ENCODE peak calls at places on chromosomes 4 and X, in six cellular contexts. B, P, J, F, Y and V are unnamed samples.

GRCh38 chrX:15579778-15580747 is 20.7 kb downstream of the ACE2 start:
- DNase-seq in B (peak; percentile 1), P (no peak), J (no peak), F (peak; percentile 4), Y (no peak), V (peak; percentile 74)

GRCh38 chr4:62709618-62710252 is 1509.6 kb downstream of the ADGRL3 start:
- DNase-seq in B (peak; percentile 34), P (no peak), J (peak; percentile 16), F (peak; percentile 0), Y (peak; percentile 9), V (peak; percentile 58)

GRCh38 chr4:6180841-6181631 is 19.3 kb downstream of the JAKMIP1 start:
- DNase-seq in B (no peak), P (no peak), J (no peak), F (no peak), Y (no peak), V (no peak)

GRCh38 chrX:113966791-113967190 is 617.1 kb upstream of the HTR2C start:
- DNase-seq in B (no peak), P (no peak), J (no peak), F (no peak), Y (no peak), V (no peak)

GRCh38 chr4:100060765-100061416 is 110.8 kb upstream of the H2AZ1 start:
- DNase-seq in B (no peak), P (no peak), J (no peak), F (no peak), Y (no peak), V (no peak)

GRCh38 chr4:185573651-185574199 is 38.4 kb upstream of the PDLIM3 start:
- DNase-seq in B (peak; percentile 93), P (peak; percentile 86), J (peak; percentile 36), F (peak; percentile 80), Y (peak; percentile 80), V (peak; percentile 66)

GRCh38 chr4:33193109-33193508 is 2472.9 kb downstream of the PCDH7 start:
- DNase-seq in B (no peak), P (no peak), J (no peak), F (no peak), Y (no peak), V (no peak)

GRCh38 chr4:25861951-25862410 is 807 bp downstream of the SEL1L3 start:
- DNase-seq in B (peak; percentile 58), P (no peak), J (no peak), F (peak; percentile 40), Y (peak; percentile 70), V (peak; percentile 45)

GRCh38 chr4:4888695-4889094 is 29.2 kb downstream of the MSX1 start:
- DNase-seq in B (no peak), P (no peak), J (no peak), F (no peak), Y (no peak), V (no peak)

GRCh38 chrX:120310861-120311631 is at the start of gene TMEM255A:
- DNase-seq in B (no peak), P (peak; percentile 9), J (peak; percentile 47), F (no peak), Y (peak; percentile 21), V (peak; percentile 6)

GRCh38 chrX:150806827-150807226 is 91.6 kb downstream of the CD99L2 start:
- DNase-seq in B (no peak), P (no peak), J (no peak), F (no peak), Y (no peak), V (no peak)

GRCh38 chr4:152193059-152193458 is 342.8 kb downstream of the FBXW7 start:
- DNase-seq in B (no peak), P (no peak), J (no peak), F (no peak), Y (peak; percentile 49), V (peak; percentile 39)

GRCh38 chrX:12210196-12210815 is 72.0 kb downstream of the FRMPD4 start:
- DNase-seq in B (peak; percentile 32), P (no peak), J (no peak), F (peak; percentile 78), Y (peak; percentile 48), V (peak; percentile 47)

GRCh38 chrX:86047174-86047991 is at the start of gene CHM:
- DNase-seq in B (peak; percentile 86), P (peak; percentile 70), J (peak; percentile 77), F (peak; percentile 84), Y (peak; percentile 87), V (peak; percentile 83)

GRCh38 chrX:2489446-2490445 is 11.0 kb downstream of the DHRSX start:
- DNase-seq in B (no peak), P (peak; percentile 3), J (no peak), F (no peak), Y (no peak), V (no peak)

GRCh38 chrX:12758291-12758690 is 32.9 kb upstream of the PRPS2 start:
- DNase-seq in B (no peak), P (no peak), J (no peak), F (no peak), Y (peak; percentile 8), V (no peak)

GRCh38 chr4:20408596-20408995 is 156.9 kb downstream of the SLIT2 start:
- DNase-seq in B (no peak), P (no peak), J (no peak), F (peak; percentile 56), Y (peak; percentile 79), V (peak; percentile 34)

GRCh38 chr4:154722262-154722661 is 21.5 kb upstream of the LRAT start:
- DNase-seq in B (no peak), P (no peak), J (no peak), F (no peak), Y (no peak), V (no peak)

GRCh38 chr4:154731756-154732155 is 12.0 kb upstream of the LRAT start:
- DNase-seq in B (no peak), P (no peak), J (no peak), F (no peak), Y (no peak), V (no peak)

GRCh38 chr4:154732669-154733068 is 11.1 kb upstream of the LRAT start:
- DNase-seq in B (no peak), P (no peak), J (no peak), F (no peak), Y (no peak), V (no peak)

DNA sequence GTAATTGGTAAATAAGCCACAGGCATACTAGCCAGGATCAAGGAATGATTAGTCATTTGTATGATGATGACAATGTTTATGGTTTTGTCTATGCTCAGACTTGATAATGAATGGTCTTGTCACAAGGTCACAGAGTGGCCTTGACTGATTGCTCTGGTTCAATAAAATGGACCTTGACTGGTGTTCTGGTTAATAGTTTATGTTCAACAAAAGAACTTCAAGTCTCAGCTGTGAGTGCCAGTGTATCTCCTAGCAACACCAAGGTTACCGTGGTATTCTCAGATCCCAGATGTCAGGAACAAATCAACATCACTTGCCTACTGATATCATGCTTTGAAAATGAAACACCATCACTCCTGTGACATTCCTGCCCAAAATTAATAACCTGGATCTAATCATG is 16.3 kb upstream of the LRAT start:
- DNase-seq in B (no peak), P (no peak), J (no peak), F (no peak), Y (no peak), V (no peak)
- H3K9me3 ChIP-seq in B (no peaks in the 10 kb centered on the region), P (no peaks in the 10 kb centered on the region), J (no peaks in the 10 kb centered on the region), F (no peaks in the 10 kb centered on the region), Y (no peaks in the 10 kb centered on the region), V (no peaks in the 10 kb centered on the region)

DNA sequence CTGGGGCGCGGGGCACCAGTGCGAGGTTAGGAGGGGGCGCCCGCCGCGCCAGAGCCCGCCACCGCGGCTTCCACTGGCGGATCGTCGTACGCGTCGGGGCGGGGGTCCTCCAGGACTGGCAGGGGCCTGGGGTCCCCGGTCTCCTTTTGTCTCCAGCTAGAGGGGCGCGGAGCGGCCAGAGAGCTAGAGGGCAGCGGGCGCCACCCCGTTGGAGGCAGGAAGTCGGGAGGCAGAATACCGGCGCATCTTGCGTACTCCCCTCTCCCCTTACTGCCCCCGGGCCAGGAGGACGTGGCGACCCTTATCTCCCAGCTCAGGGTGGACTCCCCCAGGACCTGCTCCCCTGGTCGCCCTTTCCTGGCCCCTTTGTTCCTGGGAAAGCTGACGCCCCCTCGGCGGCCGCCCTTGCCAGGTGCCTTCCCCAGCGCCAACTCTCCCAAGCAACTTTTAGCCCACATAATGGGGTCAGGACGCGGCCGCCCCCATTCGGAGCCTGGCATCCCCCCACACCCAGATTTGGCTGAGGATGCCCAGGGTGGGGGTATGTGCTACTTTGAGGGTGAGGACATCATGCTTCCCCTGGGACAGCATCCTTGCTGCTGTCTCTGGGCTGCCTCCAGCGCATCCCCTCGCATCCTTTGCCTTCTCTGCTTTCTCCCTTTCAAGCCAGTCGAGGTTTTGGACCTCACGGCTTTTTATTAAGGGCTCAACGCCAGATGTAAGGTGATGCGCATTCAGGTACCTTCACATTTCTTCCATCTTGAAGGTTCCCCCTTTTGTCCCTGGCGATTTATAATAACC is 976 bp downstream of the CNKSR2 start:
- DNase-seq in B (no peak), P (peak; percentile 11), J (peak; percentile 28), F (no peak), Y (no peak), V (no peak)
- H3K9me3 ChIP-seq in B (no peaks in the 10 kb centered on the region), P (no peaks in the 10 kb centered on the region), J (no peaks in the 10 kb centered on the region), F (no peaks in the 10 kb centered on the region), Y (no peaks in the 10 kb centered on the region), V (no peaks in the 10 kb centered on the region)

DNA sequence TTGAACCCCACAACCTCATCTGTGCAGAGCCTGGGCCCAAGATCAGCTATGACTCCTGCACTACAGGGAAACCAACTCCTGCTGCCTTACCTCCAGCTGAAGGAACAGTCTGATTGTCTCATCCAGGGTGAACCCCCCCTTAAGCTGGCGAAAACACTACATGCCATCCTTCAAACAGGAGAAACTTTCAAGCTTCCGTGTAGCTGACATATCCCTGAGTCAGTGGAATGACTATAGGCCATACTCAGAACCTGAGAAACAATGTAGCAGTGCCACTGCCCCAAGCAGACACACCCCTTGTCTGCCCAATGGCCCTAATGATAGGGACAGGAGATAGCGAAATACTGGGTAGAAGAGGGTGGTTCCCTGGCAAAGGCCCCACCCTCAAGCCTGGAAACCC is 213.6 kb upstream of the PGRMC2 start:
- DNase-seq in B (no peak), P (no peak), J (no peak), F (no peak), Y (no peak), V (no peak)
- H3K9me3 ChIP-seq in B (peaks cover 16% of the 10 kb centered on the region), P (peaks cover 7% of the 10 kb centered on the region), J (no peaks in the 10 kb centered on the region), F (peaks cover 14% of the 10 kb centered on the region), Y (no peaks in the 10 kb centered on the region), V (no peaks in the 10 kb centered on the region)

DNA sequence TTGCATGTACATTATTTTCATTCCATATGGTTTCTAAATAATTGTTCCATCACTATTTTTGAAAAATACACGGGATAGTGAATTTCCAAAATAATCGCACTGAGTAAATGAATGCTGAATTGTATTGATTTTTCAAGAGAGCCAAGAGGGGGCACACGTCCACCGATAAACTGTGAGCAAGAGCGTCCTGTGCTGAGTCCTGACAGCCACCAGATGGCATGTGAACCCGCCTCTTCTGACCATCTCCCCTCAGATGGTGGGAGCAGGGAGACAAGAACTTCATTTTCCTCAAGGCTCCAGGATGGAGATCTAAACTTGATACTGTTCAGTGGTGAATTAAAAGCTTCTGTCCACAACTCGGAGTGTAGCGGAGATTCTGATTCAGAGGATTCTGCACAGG is 30.6 kb upstream of the IL9R start:
- DNase-seq in B (peak; percentile 8), P (peak; percentile 89), J (peak; percentile 65), F (no peak), Y (peak; percentile 32), V (no peak)
- H3K9me3 ChIP-seq in B (peaks cover 19% of the 10 kb centered on the region), P (peaks cover 14% of the 10 kb centered on the region), J (no peaks in the 10 kb centered on the region), F (no peaks in the 10 kb centered on the region), Y (no peaks in the 10 kb centered on the region), V (no peaks in the 10 kb centered on the region)

GRCh38 chrX:632391-633042 is 1.9 kb downstream of the SHOX start:
- DNase-seq in B (no peak), P (no peak), J (no peak), F (no peak), Y (no peak), V (no peak)
- H3K9me3 ChIP-seq in B (no peaks in the 10 kb centered on the region), P (no peaks in the 10 kb centered on the region), J (no peaks in the 10 kb centered on the region), F (no peaks in the 10 kb centered on the region), Y (no peaks in the 10 kb centered on the region), V (no peaks in the 10 kb centered on the region)

GRCh38 chrX:83260288-83260687 is 247.8 kb upstream of the POU3F4 start:
- DNase-seq in B (no peak), P (peak; percentile 5), J (no peak), F (no peak), Y (no peak), V (no peak)
- H3K9me3 ChIP-seq in B (peaks cover 5% of the 10 kb centered on the region), P (no peaks in the 10 kb centered on the region), J (no peaks in the 10 kb centered on the region), F (no peaks in the 10 kb centered on the region), Y (no peaks in the 10 kb centered on the region), V (no peaks in the 10 kb centered on the region)